ENCODE peak calls at places on chromosomes 2 and 18, in six cellular contexts. R, Z, Y, B, G and D are unnamed samples.

GRCh38 chr2:60536716-60537115 is 16.7 kb downstream of the BCL11A start:
- DNase-seq in R (no peak), Z (no peak), Y (no peak), B (no peak), G (no peak), D (no peak)

GRCh38 chr2:8229546-8229986 is 452.3 kb upstream of the ID2 start:
- DNase-seq in R (no peak), Z (no peak), Y (no peak), B (peak), G (no peak), D (peak)

GRCh38 chr2:104945211-104945610 is 91.3 kb downstream of the POU3F3 start:
- DNase-seq in R (no peak), Z (no peak), Y (no peak), B (no peak), G (no peak), D (no peak)

GRCh38 chr2:147646999-147647588 is 197.7 kb upstream of the ACVR2A start:
- DNase-seq in R (no peak), Z (no peak), Y (no peak), B (no peak), G (no peak), D (no peak)

GRCh38 chr18:48347756-48348326 is 61.3 kb downstream of the ZBTB7C start:
- DNase-seq in R (no peak), Z (no peak), Y (no peak), B (no peak), G (no peak), D (no peak)

GRCh38 chr18:47427951-47428350 is 176.5 kb upstream of the SKOR2 start:
- DNase-seq in R (no peak), Z (no peak), Y (no peak), B (no peak), G (no peak), D (no peak)

GRCh38 chr2:234003972-234004617 is 46.4 kb upstream of the SPP2 start:
- DNase-seq in R (no peak), Z (peak), Y (no peak), B (peak), G (no peak), D (peak)

GRCh38 chr2:52128081-52128480 is 1096.1 kb upstream of the NRXN1 start:
- DNase-seq in R (no peak), Z (no peak), Y (no peak), B (no peak), G (no peak), D (no peak)

GRCh38 chr2:188810591-188810990 is 163.6 kb upstream of the COL3A1 start:
- DNase-seq in R (no peak), Z (no peak), Y (no peak), B (no peak), G (no peak), D (no peak)

GRCh38 chr2:118150294-118150693 is 62.0 kb downstream of the INSIG2 start:
- DNase-seq in R (no peak), Z (no peak), Y (no peak), B (no peak), G (no peak), D (no peak)

GRCh38 chr18:23136326-23137092 is 1.2 kb downstream of the CABLES1 start:
- DNase-seq in R (no peak), Z (no peak), Y (peak), B (no peak), G (no peak), D (no peak)

GRCh38 chr18:67733094-67733493 is 216.6 kb upstream of the DSEL start:
- DNase-seq in R (no peak), Z (peak), Y (no peak), B (no peak), G (no peak), D (no peak)

GRCh38 chr2:190343170-190343499 is 254 bp upstream of the INPP1 start:
- DNase-seq in R (no peak), Z (no peak), Y (no peak), B (no peak), G (no peak), D (no peak)

GRCh38 chr2:118190365-118190916 is 102.2 kb downstream of the INSIG2 start:
- DNase-seq in R (no peak), Z (no peak), Y (no peak), B (no peak), G (no peak), D (no peak)

GRCh38 chr2:220263300-220263699 is 635.9 kb downstream of the SLC4A3 start:
- DNase-seq in R (no peak), Z (no peak), Y (no peak), B (no peak), G (no peak), D (no peak)

GRCh38 chr2:235666240-235666781 is 172.5 kb downstream of the AGAP1 start:
- DNase-seq in R (peak), Z (peak), Y (no peak), B (peak), G (no peak), D (peak)

GRCh38 chr2:108382196-108382595 is 4.4 kb downstream of the SULT1C4 start:
- DNase-seq in R (no peak), Z (no peak), Y (no peak), B (no peak), G (no peak), D (no peak)

GRCh38 chr2:207041279-207041678 is 102.0 kb downstream of the CPO start:
- DNase-seq in R (no peak), Z (no peak), Y (no peak), B (no peak), G (no peak), D (no peak)

GRCh38 chr2:120342451-120342850 is 3.5 kb upstream of the INHBB start:
- DNase-seq in R (no peak), Z (no peak), Y (no peak), B (no peak), G (no peak), D (no peak)

GRCh38 chr2:57443985-57444501 is 602.6 kb upstream of the VRK2 start:
- DNase-seq in R (no peak), Z (no peak), Y (no peak), B (no peak), G (no peak), D (no peak)

GRCh38 chr18:500556-501405 is at the start of gene COLEC12:
- DNase-seq in R (peak), Z (no peak), Y (no peak), B (no peak), G (no peak), D (no peak)

GRCh38 chr18:3036108-3036507 is 23.2 kb upstream of the LPIN2 start:
- DNase-seq in R (no peak), Z (no peak), Y (no peak), B (no peak), G (no peak), D (no peak)

GRCh38 chr2:238433300-238433915 is 6.7 kb downstream of the ASB1 start:
- DNase-seq in R (no peak), Z (no peak), Y (no peak), B (no peak), G (no peak), D (no peak)

GRCh38 chr2:15776992-15777702 is 163.2 kb upstream of the MYCN start:
- DNase-seq in R (no peak), Z (no peak), Y (no peak), B (no peak), G (no peak), D (no peak)

GRCh38 chr2:36663851-36664715 is 32.4 kb upstream of the VIT start:
- DNase-seq in R (no peak), Z (peak), Y (no peak), B (no peak), G (no peak), D (peak)